ENCODE peak calls at places on chromosomes 2 and 18, in five cellular contexts. E is NCI-H1105 treated with DMSO at 0.1 percent for 48 hours, S is NCI-H2081, L is GM23248, N is non-pigmented ciliary epithelial cell. W is an unnamed sample.

GRCh38 chr2:236939751-236940229 is 145.9 kb upstream of the COPS8 start:
- DNase-seq in L (peak), S (no peak), N (no peak), E (no peak), W (peak)

GRCh38 chr18:37408676-37409305 is 156.8 kb downstream of the CELF4 start:
- DNase-seq in L (no peak), E (no peak), S (no peak), N (no peak), W (no peak)

GRCh38 chr2:187915810-187916209 is 361.6 kb upstream of the TFPI start:
- DNase-seq in S (peak), E (no peak), N (no peak), L (no peak), W (no peak)

GRCh38 chr2:29130295-29130694 is 15.1 kb downstream of the CLIP4 start:
- DNase-seq in E (no peak), L (peak), N (no peak), S (no peak), W (peak)

GRCh38 chr18:33817096-33817495 is 239.1 kb downstream of the ASXL3 start:
- DNase-seq in N (no peak), L (peak), E (no peak), S (no peak), W (no peak)

GRCh38 chr18:60163622-60164021 is 209.0 kb downstream of the MC4R start:
- DNase-seq in E (no peak), S (no peak), L (no peak), N (no peak), W (no peak)

GRCh38 chr2:127581050-127581345 is 45.5 kb downstream of the MYO7B start:
- DNase-seq in N (no peak), E (no peak), L (no peak), S (no peak), W (no peak)

GRCh38 chr2:56981554-56981953 is 797.8 kb downstream of the CCDC85A start:
- DNase-seq in N (peak), L (peak), E (no peak), S (no peak), W (peak)

GRCh38 chr2:66539452-66539851 is 104.5 kb downstream of the MEIS1 start:
- DNase-seq in S (no peak), N (peak), L (peak), E (no peak), W (no peak)

GRCh38 chr2:120770176-120770575 is 34.5 kb downstream of the GLI2 start:
- DNase-seq in S (no peak), N (no peak), E (no peak), L (no peak), W (no peak)

GRCh38 chr2:28338046-28338753 is 54.5 kb upstream of the FOSL2 start:
- DNase-seq in N (no peak), S (no peak), L (peak), E (no peak), W (peak)

GRCh38 chr2:241314181-241314932 is 1.1 kb downstream of the HDLBP start:
- DNase-seq in E (no peak), L (peak), S (peak), N (no peak), W (no peak)

GRCh38 chr2:11829324-11829946 is 83.0 kb downstream of the LPIN1 start:
- DNase-seq in N (peak), E (peak), L (peak), S (peak), W (peak)

GRCh38 chr2:213792045-213792444 is 507.8 kb downstream of the SPAG16 start:
- DNase-seq in N (no peak), S (no peak), E (no peak), L (no peak), W (no peak)

GRCh38 chr18:805755-806110 is 6.3 kb downstream of the YES1 start:
- DNase-seq in S (no peak), N (no peak), E (no peak), L (no peak), W (no peak)

GRCh38 chr2:197378494-197378972 is 56.3 kb downstream of the SF3B1 start:
- DNase-seq in L (peak), S (peak), N (no peak), E (peak), W (peak)

GRCh38 chr2:2527162-2527561 is 196.1 kb upstream of the MYT1L start:
- DNase-seq in E (no peak), L (peak), N (no peak), S (no peak), W (no peak)

GRCh38 chr2:46143401-46144132 is 153.6 kb upstream of the EPAS1 start:
- DNase-seq in E (no peak), N (no peak), S (no peak), L (peak), W (no peak)

GRCh38 chr2:189751080-189751658 is 11.4 kb downstream of the OSGEPL1 start:
- DNase-seq in E (peak), S (peak), N (no peak), L (peak), W (peak)

GRCh38 chr2:127578411-127578810 is 42.9 kb downstream of the MYO7B start:
- DNase-seq in L (no peak), E (no peak), N (no peak), S (no peak), W (no peak)

GRCh38 chr18:67788784-67789545 is 272.4 kb upstream of the DSEL start:
- DNase-seq in N (no peak), L (no peak), S (no peak), E (no peak), W (no peak)

GRCh38 chr2:29165362-29166236 is 50.4 kb downstream of the CLIP4 start:
- DNase-seq in L (peak), S (peak), E (no peak), N (peak), W (peak)

GRCh38 chr2:223508372-223508771 is 93.8 kb downstream of the SCG2 start:
- DNase-seq in N (no peak), S (no peak), E (no peak), L (no peak), W (no peak)

GRCh38 chr18:6553234-6553900 is 138.7 kb upstream of the L3MBTL4 start:
- DNase-seq in L (peak), E (no peak), S (no peak), N (no peak), W (no peak)

GRCh38 chr18:69889009-69889408 is 58.7 kb downstream of the CD226 start:
- DNase-seq in E (no peak), L (no peak), N (no peak), S (no peak), W (no peak)

GRCh38 chr18:76880026-76880425 is 57.7 kb downstream of the ZNF236 start:
- DNase-seq in L (no peak), S (no peak), E (no peak), N (no peak), W (no peak)

GRCh38 chr2:70747284-70747683 is 20.7 kb downstream of the ADD2 start:
- DNase-seq in E (no peak), N (no peak), L (no peak), S (no peak), W (no peak)

GRCh38 chr18:38318416-38318815 is 752.8 kb upstream of the CELF4 start:
- DNase-seq in E (no peak), L (no peak), N (no peak), S (no peak), W (no peak)

GRCh38 chr2:86686905-86687304 is 33.2 kb upstream of the RMND5A start:
- DNase-seq in S (no peak), N (no peak), L (no peak), E (no peak), W (no peak)

GRCh38 chr2:31319391-31320175 is 85.6 kb downstream of the EHD3 start:
- DNase-seq in E (peak), N (no peak), L (peak), S (no peak), W (peak)

GRCh38 chr2:181998045-181998444 is 12.4 kb downstream of the PPP1R1C start:
- DNase-seq in E (peak), L (peak), N (no peak), S (peak), W (no peak)

W was measured in AG20443.